ENCODE peak calls at places on chromosome 2, in four cellular contexts. O is heart right ventricle, Q is spleen, Y is astrocyte of the spinal cord. T is an unnamed sample.

GRCh38 chr2:147863835-147864234 is 19.0 kb downstream of the ACVR2A start:
- DNase-seq in O (no peak), Q (no peak), Y (peak), T (no peak)

GRCh38 chr2:96265349-96265839 is 403 bp downstream of the TMEM127 start:
- DNase-seq in O (peak), Q (no peak), Y (no peak), T (no peak)

GRCh38 chr2:60603533-60604190 is 50.2 kb upstream of the BCL11A start:
- DNase-seq in O (no peak), Q (no peak), Y (no peak), T (no peak)

GRCh38 chr2:229997565-229997964 is 71.2 kb downstream of the SLC16A14 start:
- DNase-seq in O (no peak), Q (no peak), Y (no peak), T (no peak)

GRCh38 chr2:30254692-30255015 is 23.3 kb downstream of the LBH start:
- DNase-seq in O (no peak), Q (peak), Y (no peak), T (no peak)

GRCh38 chr2:45945182-45945779 is 293.8 kb downstream of the PRKCE start:
- DNase-seq in O (no peak), Q (no peak), Y (no peak), T (no peak)

GRCh38 chr2:161044937-161045336 is 115.3 kb upstream of the TANK start:
- DNase-seq in O (no peak), Q (no peak), Y (no peak), T (no peak)

GRCh38 chr2:8477511-8478132 is 204.2 kb upstream of the ID2 start:
- DNase-seq in O (no peak), Q (peak), Y (no peak), T (no peak)

GRCh38 chr2:18626958-18627650 is 37.7 kb upstream of the NT5C1B start:
- DNase-seq in O (no peak), Q (no peak), Y (no peak), T (no peak)

GRCh38 chr2:15942711-15943345 is 2.5 kb downstream of the MYCN start:
- DNase-seq in O (no peak), Q (no peak), Y (no peak), T (no peak)
- H3K4me3 ChIP-seq in O (peak), Q (peak), Y (no peak), T (peak)

DNA sequence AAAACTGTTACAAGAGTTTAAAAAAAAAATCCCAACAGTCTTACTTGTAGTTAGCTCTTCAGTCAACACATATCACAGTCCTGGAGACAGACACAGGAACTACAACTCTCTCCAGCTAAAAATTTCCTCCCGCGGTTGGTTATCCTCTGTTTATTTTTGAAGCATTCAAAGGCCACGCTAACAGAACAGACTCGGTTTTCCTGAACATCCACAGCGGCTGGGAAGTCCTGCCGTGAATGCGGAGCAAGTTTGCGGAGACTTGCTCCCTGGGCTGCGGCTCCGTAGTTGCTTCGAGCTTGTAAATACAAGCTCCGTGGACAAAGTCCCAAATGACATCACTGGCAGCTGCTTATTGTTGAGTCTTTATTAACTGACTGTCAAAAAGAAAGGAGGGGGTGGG is at the start of gene NCKAP5:
- DNase-seq in O (peak), Q (no peak), Y (peak), T (no peak)
- H3K4me3 ChIP-seq in O (peak), Q (no peak), Y (peak), T (no peak)

DNA sequence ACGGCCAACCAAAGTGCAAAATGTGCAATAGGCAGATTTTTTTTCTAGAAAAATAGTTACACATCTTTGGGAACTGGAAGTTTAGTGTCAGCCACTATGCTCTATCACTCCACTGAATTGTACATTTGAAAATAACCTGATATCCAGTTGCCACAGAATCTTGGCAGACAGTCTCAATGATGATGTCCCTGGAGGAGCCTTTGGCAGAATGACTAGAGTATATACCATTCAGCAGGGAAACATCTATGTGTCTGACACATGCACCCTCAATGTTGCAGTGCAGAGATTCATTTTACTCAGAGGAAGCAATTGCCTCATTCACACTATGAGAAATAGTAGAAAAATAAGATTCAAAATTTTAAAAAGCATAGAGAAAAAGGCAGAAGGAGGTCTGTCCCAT is 475.8 kb downstream of the LRRTM4 start:
- DNase-seq in O (no peak), Q (no peak), Y (no peak), T (no peak)
- H3K4me3 ChIP-seq in O (no peak), Q (no peak), Y (no peak), T (no peak)

GRCh38 chr2:37570773-37571570 is 100.5 kb downstream of the CDC42EP3 start:
- DNase-seq in O (no peak), Q (no peak), Y (peak), T (no peak)
- H3K4me3 ChIP-seq in O (no peak), Q (no peak), Y (no peak), T (no peak)

DNA sequence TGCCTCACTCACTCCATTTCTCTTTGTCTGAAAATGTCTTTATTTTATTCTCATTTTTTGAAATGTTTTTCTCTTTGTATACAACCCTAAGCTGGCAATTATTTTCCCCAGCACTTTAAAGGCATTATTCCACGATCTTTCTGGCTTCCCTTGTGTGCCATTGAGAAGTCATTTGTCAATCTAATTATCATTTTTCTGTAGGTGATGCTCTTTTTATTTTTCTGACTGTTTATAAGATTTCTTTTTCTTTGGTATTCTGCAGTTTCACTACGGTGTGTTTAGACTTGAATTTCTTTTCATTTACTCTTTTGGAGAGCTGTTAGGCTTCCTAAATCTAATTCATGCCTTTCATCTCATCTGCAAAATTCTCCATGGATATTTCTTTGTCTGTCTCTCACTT is 8.1 kb downstream of the SCYGR4 start:
- DNase-seq in O (no peak), Q (no peak), Y (no peak), T (no peak)
- H3K4me3 ChIP-seq in O (no peak), Q (no peak), Y (no peak), T (no peak)

GRCh38 chr2:113791697-113792590 is 35.5 kb upstream of the SLC35F5 start:
- DNase-seq in O (no peak), Q (no peak), Y (no peak), T (no peak)
- H3K4me3 ChIP-seq in O (no peak), Q (no peak), Y (no peak), T (no peak)